ENCODE peak calls at places on chromosomes 13 and 19, in six cellular contexts. One of them, this sample, is unnamed.

GRCh38 chr13:110124201-110124600 is 182.8 kb downstream of the COL4A1 start:
- DNase-seq in H9: no peak
- DNase-seq in H1: no peak
- DNase-seq in IMR-90: no peak
- DNase-seq in trophoblast cell: no peak
- DNase-seq in neuronal stem cell: no peak
- DNase-seq in this sample: no peak

GRCh38 chr13:33057019-33057785 is 41.0 kb downstream of the KL start:
- DNase-seq in H9: no peak
- DNase-seq in H1: no peak
- DNase-seq in IMR-90: peak
- DNase-seq in trophoblast cell: no peak
- DNase-seq in neuronal stem cell: peak
- DNase-seq in this sample: peak

GRCh38 chr13:58994077-58994476 is 1169.7 kb downstream of the DIAPH3 start:
- DNase-seq in H9: no peak
- DNase-seq in H1: no peak
- DNase-seq in IMR-90: no peak
- DNase-seq in trophoblast cell: no peak
- DNase-seq in neuronal stem cell: no peak
- DNase-seq in this sample: no peak

GRCh38 chr19:54230031-54230430 is 7.2 kb upstream of the LILRB3 start:
- DNase-seq in H9: no peak
- DNase-seq in H1: no peak
- DNase-seq in IMR-90: no peak
- DNase-seq in trophoblast cell: no peak
- DNase-seq in neuronal stem cell: no peak
- DNase-seq in this sample: no peak

GRCh38 chr19:38744298-38744681 is at the start of gene CAPN12:
- DNase-seq in H9: no peak
- DNase-seq in H1: no peak
- DNase-seq in IMR-90: no peak
- DNase-seq in trophoblast cell: no peak
- DNase-seq in neuronal stem cell: no peak
- DNase-seq in this sample: no peak

GRCh38 chr13:93259527-93260080 is 33.0 kb downstream of the GPC6 start:
- DNase-seq in H9: no peak
- DNase-seq in H1: no peak
- DNase-seq in IMR-90: peak
- DNase-seq in trophoblast cell: no peak
- DNase-seq in neuronal stem cell: no peak
- DNase-seq in this sample: no peak

GRCh38 chr19:4675346-4675745 is 5.2 kb upstream of the MYDGF start:
- DNase-seq in H9: no peak
- DNase-seq in H1: no peak
- DNase-seq in IMR-90: no peak
- DNase-seq in trophoblast cell: no peak
- DNase-seq in neuronal stem cell: no peak
- DNase-seq in this sample: no peak

GRCh38 chr19:37467608-37468090 is 405 bp upstream of the ZNF569 start:
- DNase-seq in H9: no peak
- DNase-seq in H1: no peak
- DNase-seq in IMR-90: no peak
- DNase-seq in trophoblast cell: no peak
- DNase-seq in neuronal stem cell: no peak
- DNase-seq in this sample: no peak

GRCh38 chr19:13018037-13018914 is 23.0 kb downstream of the NFIX start:
- DNase-seq in H9: peak
- DNase-seq in H1: no peak
- DNase-seq in IMR-90: peak
- DNase-seq in trophoblast cell: no peak
- DNase-seq in neuronal stem cell: no peak
- DNase-seq in this sample: no peak

GRCh38 chr13:57877596-57877995 is 246.1 kb downstream of the PCDH17 start:
- DNase-seq in H9: no peak
- DNase-seq in H1: no peak
- DNase-seq in IMR-90: no peak
- DNase-seq in trophoblast cell: no peak
- DNase-seq in neuronal stem cell: no peak
- DNase-seq in this sample: peak

GRCh38 chr13:40624338-40624737 is 42.1 kb downstream of the FOXO1 start:
- DNase-seq in H9: no peak
- DNase-seq in H1: no peak
- DNase-seq in IMR-90: no peak
- DNase-seq in trophoblast cell: no peak
- DNase-seq in neuronal stem cell: no peak
- DNase-seq in this sample: no peak

GRCh38 chr19:13974073-13974472 is 21.8 kb downstream of the DCAF15 start:
- DNase-seq in H9: peak
- DNase-seq in H1: peak
- DNase-seq in IMR-90: no peak
- DNase-seq in trophoblast cell: peak
- DNase-seq in neuronal stem cell: peak
- DNase-seq in this sample: no peak

GRCh38 chr19:32354345-32354744 is 8.9 kb downstream of the ZNF507 start:
- DNase-seq in H9: no peak
- DNase-seq in H1: no peak
- DNase-seq in IMR-90: no peak
- DNase-seq in trophoblast cell: no peak
- DNase-seq in neuronal stem cell: no peak
- DNase-seq in this sample: no peak

GRCh38 chr19:18717601-18718000 is 34.1 kb downstream of the CRTC1 start:
- DNase-seq in H9: peak
- DNase-seq in H1: no peak
- DNase-seq in IMR-90: no peak
- DNase-seq in trophoblast cell: no peak
- DNase-seq in neuronal stem cell: no peak
- DNase-seq in this sample: no peak

GRCh38 chr19:7159105-7159933 is 89.8 kb downstream of the ZNF557 start:
- DNase-seq in H9: no peak
- DNase-seq in H1: no peak
- DNase-seq in IMR-90: peak
- DNase-seq in trophoblast cell: peak
- DNase-seq in neuronal stem cell: no peak
- DNase-seq in this sample: peak

GRCh38 chr19:40416918-40417713 is 3.9 kb upstream of the PRX start:
- DNase-seq in H9: no peak
- DNase-seq in H1: no peak
- DNase-seq in IMR-90: peak
- DNase-seq in trophoblast cell: no peak
- DNase-seq in neuronal stem cell: no peak
- DNase-seq in this sample: peak

GRCh38 chr19:42693760-42694350 is 46.4 kb downstream of the PSG3 start:
- DNase-seq in H9: no peak
- DNase-seq in H1: no peak
- DNase-seq in IMR-90: peak
- DNase-seq in trophoblast cell: peak
- DNase-seq in neuronal stem cell: no peak
- DNase-seq in this sample: no peak

GRCh38 chr19:12331211-12331941 is 2.1 kb downstream of the ZNF563 start:
- DNase-seq in H9: no peak
- DNase-seq in H1: no peak
- DNase-seq in IMR-90: no peak
- DNase-seq in trophoblast cell: no peak
- DNase-seq in neuronal stem cell: no peak
- DNase-seq in this sample: no peak

GRCh38 chr19:4401482-4402170 is 814 bp upstream of the CHAF1A start:
- DNase-seq in H9: no peak
- DNase-seq in H1: no peak
- DNase-seq in IMR-90: no peak
- DNase-seq in trophoblast cell: no peak
- DNase-seq in neuronal stem cell: no peak
- DNase-seq in this sample: no peak

DNA sequence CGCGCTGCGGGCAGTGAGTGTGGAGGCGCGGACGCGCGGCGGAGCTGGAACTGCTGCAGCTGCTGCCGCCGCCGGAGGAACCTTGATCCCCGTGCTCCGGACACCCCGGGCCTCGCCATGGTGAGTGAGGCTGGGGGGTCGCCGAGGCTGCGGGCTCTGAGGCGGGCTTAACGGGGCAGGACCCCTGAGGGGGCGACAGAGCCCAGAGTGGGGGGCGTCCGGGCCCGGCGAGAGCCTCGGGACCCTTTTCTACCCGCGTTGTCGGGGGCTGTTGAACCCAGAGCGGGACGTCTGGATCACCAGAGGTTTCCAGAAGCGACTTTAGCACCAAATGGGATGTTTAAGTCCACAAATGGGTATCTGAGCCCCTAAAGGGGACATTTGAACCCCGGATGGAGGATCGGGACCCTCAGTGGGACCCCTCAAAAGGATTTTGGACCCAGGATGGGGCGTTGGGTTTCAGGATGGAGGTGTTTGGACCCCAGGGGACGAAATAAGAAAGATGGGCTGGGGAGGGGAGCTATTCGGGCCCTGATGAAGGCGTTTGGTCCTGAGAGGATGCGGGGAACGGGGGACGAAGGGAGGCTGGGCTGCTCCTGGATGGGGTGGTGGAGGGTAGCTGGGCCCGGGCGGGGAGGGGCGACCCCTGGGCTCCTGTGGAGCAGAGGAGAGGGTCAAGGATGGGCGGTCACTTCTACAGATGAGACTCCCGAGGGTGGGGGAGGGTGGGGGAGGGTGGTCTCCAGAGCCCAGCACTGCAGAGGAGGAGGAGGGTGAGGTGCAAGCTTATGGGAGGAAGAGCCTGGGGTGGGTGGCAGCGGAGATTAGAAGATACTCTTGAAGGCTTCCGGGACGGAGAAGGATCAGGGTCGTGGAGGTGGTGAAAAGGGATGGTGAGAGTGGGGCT is at the start of gene CALM3:
- DNase-seq in H9: no peak
- DNase-seq in H1: no peak
- DNase-seq in IMR-90: no peak
- DNase-seq in trophoblast cell: no peak
- DNase-seq in neuronal stem cell: no peak
- DNase-seq in this sample: no peak
- H3K4ac ChIP-seq in H9: no peak
- H3K4ac ChIP-seq in H1: peak
- H3K4ac ChIP-seq in IMR-90: peak
- H3K4ac ChIP-seq in trophoblast cell: peak
- H3K4ac ChIP-seq in neuronal stem cell: no peak
- H3K4ac ChIP-seq in this sample: peak

DNA sequence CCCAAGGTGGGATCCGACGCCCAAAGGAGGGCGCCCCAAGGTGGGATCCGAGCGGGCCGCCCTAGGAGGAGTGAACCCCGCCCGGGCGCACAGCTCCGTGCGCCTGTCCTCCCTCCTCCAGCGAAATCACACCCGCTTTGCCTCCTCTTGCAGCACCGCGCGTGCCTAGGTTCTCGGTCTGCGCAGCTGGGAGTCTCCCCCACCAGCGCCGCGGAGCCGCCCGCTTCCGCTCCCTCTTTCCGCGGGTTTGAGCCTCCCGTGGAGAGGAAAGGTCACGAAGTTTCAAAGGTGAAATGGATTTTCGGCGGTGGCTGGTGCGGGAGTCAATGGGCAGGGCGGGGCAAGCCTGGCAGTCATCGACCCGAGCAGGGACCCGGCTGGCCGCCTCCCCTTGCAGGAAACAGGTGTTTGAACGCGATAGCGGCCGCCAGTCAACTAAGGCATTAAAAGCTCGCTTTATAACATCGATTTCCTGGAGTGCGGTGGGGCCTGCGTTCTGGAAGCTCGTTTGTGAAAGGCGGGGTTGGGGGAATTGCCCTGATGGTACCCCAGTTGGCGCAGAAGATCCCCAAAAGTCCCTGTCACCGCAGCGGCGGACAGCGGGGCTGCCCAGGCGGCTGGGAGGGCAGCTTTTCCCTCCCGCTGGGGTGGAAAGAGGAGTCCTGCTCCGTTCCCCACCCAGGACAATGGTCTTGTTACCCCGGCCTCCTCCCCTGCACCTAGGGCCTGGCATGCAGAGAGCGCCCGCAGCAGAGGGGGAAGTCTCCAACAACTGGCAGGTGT is 9.0 kb upstream of the SOX1 start:
- DNase-seq in H9: peak
- DNase-seq in H1: no peak
- DNase-seq in IMR-90: no peak
- DNase-seq in trophoblast cell: no peak
- DNase-seq in neuronal stem cell: no peak
- DNase-seq in this sample: no peak
- H4K91ac ChIP-seq in H9: no peak
- H4K91ac ChIP-seq in H1: no peak
- H4K91ac ChIP-seq in IMR-90: no peak
- H4K91ac ChIP-seq in trophoblast cell: no peak
- H4K91ac ChIP-seq in neuronal stem cell: no peak
- H4K91ac ChIP-seq in this sample: no peak

DNA sequence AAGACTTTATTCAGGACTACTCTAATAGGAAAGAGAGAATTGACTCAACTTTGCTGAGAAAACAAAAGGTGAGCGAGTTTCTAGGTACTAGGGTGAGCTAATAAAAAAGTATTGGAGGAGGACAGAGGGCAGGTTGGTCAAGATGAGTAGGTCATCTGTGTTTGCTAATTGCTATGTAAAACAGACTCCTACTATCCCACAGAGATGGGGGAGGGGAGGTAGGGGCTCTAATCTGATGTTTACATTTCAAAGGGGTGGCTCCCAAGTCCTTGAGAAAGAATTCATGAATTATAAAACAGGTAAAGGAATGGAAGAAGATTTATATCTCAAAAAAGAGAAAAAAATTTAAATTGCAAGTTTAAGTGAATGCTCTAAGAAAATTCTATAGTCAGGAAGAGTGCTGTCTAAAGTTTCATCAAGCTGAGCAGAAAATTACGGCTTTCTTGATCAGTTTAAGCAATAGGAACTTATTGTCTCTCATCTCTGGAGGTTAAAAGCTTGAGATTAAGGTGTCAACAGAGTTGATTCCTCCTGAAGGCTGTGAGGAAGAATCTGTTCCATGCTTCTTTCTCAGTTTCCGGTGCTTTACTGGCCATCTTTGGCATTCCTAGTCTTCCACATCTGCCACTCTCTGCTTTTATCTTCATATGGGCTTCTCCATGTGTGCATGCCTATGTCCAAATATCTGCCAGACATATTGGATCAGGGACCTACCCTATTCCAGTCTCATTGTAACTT is 790.3 kb downstream of the SLITRK5 start:
- DNase-seq in H9: peak
- DNase-seq in H1: peak
- DNase-seq in IMR-90: no peak
- DNase-seq in trophoblast cell: no peak
- DNase-seq in neuronal stem cell: no peak
- DNase-seq in this sample: no peak
- H2BK5ac ChIP-seq in H9: no peak
- H2BK5ac ChIP-seq in H1: peak
- H2BK5ac ChIP-seq in IMR-90: no peak
- H2BK5ac ChIP-seq in trophoblast cell: no peak
- H2BK5ac ChIP-seq in neuronal stem cell: no peak
- H2BK5ac ChIP-seq in this sample: no peak

DNA sequence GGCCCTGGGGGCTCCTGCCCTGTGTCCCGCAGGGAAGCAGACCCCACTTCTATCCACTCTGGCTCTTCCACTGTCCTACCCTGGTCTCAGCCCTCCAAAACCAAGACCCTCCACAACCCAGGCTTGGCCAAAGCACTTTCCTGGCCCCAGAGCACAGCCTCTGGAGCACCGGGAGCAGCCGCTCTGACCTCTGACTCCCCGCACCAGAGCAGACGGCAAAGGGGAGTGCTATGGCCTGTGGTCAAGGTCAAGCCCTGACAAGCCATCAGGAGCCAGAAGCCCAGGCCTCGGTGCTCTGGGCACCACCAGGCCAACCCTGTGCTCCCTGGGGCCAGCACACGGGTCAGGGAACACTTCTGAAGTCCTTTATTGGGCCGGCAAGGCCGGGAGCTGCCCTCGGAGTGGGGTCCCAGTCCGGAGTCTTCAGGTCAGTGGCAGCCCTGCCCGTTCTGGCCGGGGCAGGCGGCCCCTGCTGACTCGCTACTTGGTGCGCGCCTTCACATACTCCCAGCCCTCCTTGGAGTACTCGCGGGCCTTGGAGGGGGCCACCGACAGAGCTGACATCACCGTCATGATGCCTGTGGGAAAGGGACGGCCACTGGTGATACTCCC is 2.1 kb downstream of the MICOS13 start:
- DNase-seq in H9: no peak
- DNase-seq in H1: no peak
- DNase-seq in IMR-90: no peak
- DNase-seq in trophoblast cell: no peak
- DNase-seq in neuronal stem cell: no peak
- DNase-seq in this sample: no peak
- H3K4ac ChIP-seq in H9: no peak
- H3K4ac ChIP-seq in H1: no peak
- H3K4ac ChIP-seq in IMR-90: no peak
- H3K4ac ChIP-seq in trophoblast cell: no peak
- H3K4ac ChIP-seq in neuronal stem cell: no peak
- H3K4ac ChIP-seq in this sample: no peak

This sample was measured in mesenchymal stem cell.